ENCODE peak calls at places on chromosomes 6 and 20, in nine cellular contexts. C is stimulated activated CD8-positive, alpha-beta memory T cell treated with anti-CD3 and anti-CD28 coated beads, Interleukin-12 subunit alpha, Interleukin-12 subunit beta, amount 100 ng/mL, for 4 hours; M is DMS79 treated with DMSO at 0.1 percent for 48 hours; G is tibial nerve; J is stimulated activated naive CD8-positive, alpha-beta T cell treated with anti-CD3 and anti-CD28 coated beads, Interleukin-15, amount 100 ng/mL, for 72 hours; Z is activated T-helper 2 cell treated with anti-CD3 and anti-CD28 coated beads, Interferon-gamma antibody, Interleukin-2, Interleukin-4, amounts not matched to agents 10 μg/mL and 5 μg/mL and 100 μg/mL, durations not matched to agents 14 hours and 24 hours and 36 hours; L is fibroblast of the conjunctiva; H is astrocyte of the spinal cord; S is dermis blood vessel endothelial cell. E is an unnamed sample.

GRCh38 chr20:43839793-43840199 is 74.9 kb upstream of the TOX2 start:
- DNase-seq in J (peak; percentile 64), H (no peak), G (no peak), M (no peak), Z (no peak), L (no peak), C (no peak), S (no peak), E (no peak)

GRCh38 chr6:44229376-44230033 is 6.1 kb downstream of the SLC29A1 start:
- DNase-seq in C (no peak), M (no peak), H (no peak), Z (no peak), J (no peak), L (no peak), G (no peak), S (no peak), E (no peak)

GRCh38 chr6:1983850-1984249 is 261.6 kb downstream of the GMDS start:
- DNase-seq in C (no peak), S (no peak), M (no peak), J (no peak), L (no peak), Z (no peak), H (no peak), G (no peak), E (no peak)

GRCh38 chr20:16606468-16606867 is 33.2 kb upstream of the KIF16B start:
- DNase-seq in C (no peak), Z (no peak), J (no peak), H (no peak), M (no peak), L (no peak), S (no peak), G (no peak), E (no peak)

GRCh38 chr6:156102129-156102528 is 646.5 kb upstream of the NOX3 start:
- DNase-seq in G (no peak), Z (no peak), M (no peak), L (no peak), H (no peak), S (peak; percentile 5), J (no peak), C (no peak), E (no peak)

GRCh38 chr20:62946918-62947317 is 5.6 kb upstream of the SLC17A9 start:
- DNase-seq in C (no peak), G (no peak), H (no peak), S (no peak), J (no peak), L (no peak), M (no peak), Z (no peak), E (no peak)

GRCh38 chr6:107083047-107083768 is 32.1 kb downstream of the BEND3 start:
- DNase-seq in C (no peak), Z (peak; percentile 33), M (no peak), G (no peak), S (no peak), J (no peak), L (no peak), H (no peak), E (no peak)

GRCh38 chr20:22248052-22248667 is 336.2 kb downstream of the FOXA2 start:
- DNase-seq in M (no peak), C (no peak), G (peak; percentile 33), J (no peak), L (no peak), S (peak; percentile 9), H (peak; percentile 3), Z (no peak), E (no peak)

GRCh38 chr6:32096087-32096393 is 13.1 kb downstream of the TNXB start:
- DNase-seq in L (no peak), G (no peak), J (no peak), M (no peak), Z (no peak), S (no peak), C (no peak), H (no peak), E (no peak)

GRCh38 chr6:166463363-166464067 is 80.8 kb upstream of the MPC1 start:
- DNase-seq in J (no peak), Z (no peak), S (no peak), C (no peak), M (no peak), G (no peak), L (no peak), H (no peak), E (peak; percentile 72)

GRCh38 chr6:81777586-81778268 is 25.2 kb upstream of the TENT5A start:
- DNase-seq in G (no peak), H (no peak), S (no peak), J (no peak), M (no peak), C (no peak), L (no peak), Z (no peak), E (no peak)

GRCh38 chr6:117482240-117483003 is at the start of gene DCBLD1:
- DNase-seq in C (peak; percentile 32), Z (peak; percentile 56), M (peak; percentile 34), G (no peak), S (peak; percentile 86), L (peak; percentile 44), J (peak; percentile 64), H (peak; percentile 76), E (peak; percentile 91)

GRCh38 chr6:41594766-41595165 is 43.5 kb upstream of the MDFI start:
- DNase-seq in C (no peak), H (no peak), S (no peak), G (no peak), L (no peak), Z (no peak), J (no peak), M (no peak), E (no peak)

GRCh38 chr6:18997375-18997826 is 610.3 kb downstream of the RNF144B start:
- DNase-seq in G (no peak), Z (no peak), L (peak; percentile 24), M (no peak), H (peak; percentile 64), S (peak; percentile 23), C (no peak), J (no peak), E (no peak)

GRCh38 chr6:30818426-30818841 is 65.9 kb upstream of the DDR1 start:
- DNase-seq in J (no peak), C (no peak), L (peak; percentile 68), S (no peak), H (peak; percentile 71), M (no peak), G (no peak), Z (no peak), E (no peak)